ENCODE peak calls at places on chromosome X, in seven cellular contexts. A, Y, I, H, Z, D and L are unnamed samples.

GRCh38 chrX:48466696-48467095 is 3.4 kb downstream of the SLC38A5 start:
- DNase-seq in A (peak; percentile 41), Y (no peak), I (no peak), H (no peak), Z (no peak), D (no peak), L (no peak)

GRCh38 chrX:23327104-23327503 is 7.5 kb upstream of the PTCHD1 start:
- DNase-seq in A (no peak), Y (no peak), I (no peak), H (no peak), Z (no peak), D (no peak), L (no peak)

GRCh38 chrX:31572396-31572795 is 500.6 kb upstream of the FTHL17 start:
- DNase-seq in A (no peak), Y (no peak), I (no peak), H (no peak), Z (no peak), D (no peak), L (no peak)

GRCh38 chrX:133661962-133662839 is 246.9 kb upstream of the GPC4 start:
- DNase-seq in A (no peak), Y (no peak), I (peak; percentile 22), H (no peak), Z (no peak), D (no peak), L (no peak)

GRCh38 chrX:120790552-120790951 is 85.1 kb downstream of the CT47B1 start:
- DNase-seq in A (no peak), Y (no peak), I (no peak), H (no peak), Z (no peak), D (no peak), L (no peak)

GRCh38 chrX:135596495-135596894 is 76.0 kb downstream of the INTS6L start:
- DNase-seq in A (no peak), Y (no peak), I (peak; percentile 1), H (no peak), Z (no peak), D (peak; percentile 28), L (no peak)

GRCh38 chrX:22922961-22923360 is 76.8 kb upstream of the DDX53 start:
- DNase-seq in A (no peak), Y (no peak), I (peak; percentile 22), H (no peak), Z (no peak), D (no peak), L (no peak)

GRCh38 chrX:91435465-91435864 is 826 bp downstream of the PABPC5 start:
- DNase-seq in A (no peak), Y (no peak), I (no peak), H (no peak), Z (no peak), D (no peak), L (no peak)

GRCh38 chrX:106246511-106246910 is 78.4 kb downstream of the PWWP3B start:
- DNase-seq in A (no peak), Y (peak; percentile 10), I (peak; percentile 66), H (no peak), Z (no peak), D (no peak), L (no peak)

GRCh38 chrX:19682712-19683331 is 167.5 kb upstream of the MAP3K15 start:
- DNase-seq in A (no peak), Y (peak; percentile 59), I (peak; percentile 96), H (no peak), Z (no peak), D (peak; percentile 50), L (peak; percentile 80)

GRCh38 chrX:80388206-80388605 is 32.0 kb upstream of the TENT5D start:
- DNase-seq in A (no peak), Y (no peak), I (no peak), H (no peak), Z (no peak), D (no peak), L (no peak)

GRCh38 chrX:118588715-118589114 is 93.1 kb downstream of the DOCK11 start:
- DNase-seq in A (no peak), Y (no peak), I (no peak), H (no peak), Z (no peak), D (no peak), L (no peak)

GRCh38 chrX:106912864-106913263 is 7.3 kb upstream of the CLDN2 start:
- DNase-seq in A (no peak), Y (no peak), I (no peak), H (no peak), Z (no peak), D (no peak), L (no peak)

GRCh38 chrX:136750364-136750763 is 30.4 kb downstream of the ARHGEF6 start:
- DNase-seq in A (no peak), Y (peak; percentile 10), I (peak; percentile 39), H (no peak), Z (peak; percentile 27), D (no peak), L (no peak)

GRCh38 chrX:49053223-49054072 is 5.4 kb upstream of the CCDC120 start:
- DNase-seq in A (peak; percentile 94), Y (no peak), I (peak; percentile 48), H (peak; percentile 60), Z (no peak), D (peak; percentile 42), L (peak; percentile 79)

GRCh38 chrX:13165747-13166146 is 121.3 kb upstream of the FAM9C start:
- DNase-seq in A (no peak), Y (no peak), I (no peak), H (no peak), Z (no peak), D (no peak), L (no peak)

GRCh38 chrX:48474127-48474526 is 1.9 kb upstream of the FTSJ1 start:
- DNase-seq in A (no peak), Y (no peak), I (no peak), H (no peak), Z (no peak), D (no peak), L (no peak)

GRCh38 chrX:41664307-41665299 is 24.2 kb upstream of the GPR34 start:
- DNase-seq in A (no peak), Y (no peak), I (no peak), H (no peak), Z (no peak), D (no peak), L (no peak)

GRCh38 chrX:150200820-150201287 is 162.3 kb upstream of the MAMLD1 start:
- DNase-seq in A (no peak), Y (peak; percentile 90), I (peak; percentile 98), H (no peak), Z (peak; percentile 79), D (peak; percentile 0), L (peak; percentile 82)

GRCh38 chrX:2243913-2244460 is 256.8 kb downstream of the DHRSX start:
- DNase-seq in A (no peak), Y (no peak), I (peak; percentile 63), H (no peak), Z (no peak), D (no peak), L (no peak)

GRCh38 chrX:17441965-17442364 is 67.0 kb downstream of the NHS start:
- DNase-seq in A (no peak), Y (no peak), I (peak; percentile 22), H (no peak), Z (no peak), D (no peak), L (no peak)

GRCh38 chrX:50579955-50580354 is 109.3 kb upstream of the DGKK start:
- DNase-seq in A (no peak), Y (peak; percentile 8), I (peak; percentile 55), H (no peak), Z (peak; percentile 4), D (peak; percentile 2), L (no peak)

GRCh38 chrX:46670316-46670715 is 88.6 kb downstream of the SLC9A7 start:
- DNase-seq in A (no peak), Y (no peak), I (no peak), H (no peak), Z (no peak), D (no peak), L (no peak)

GRCh38 chrX:134718329-134719317 is 60.4 kb upstream of the PLAC1 start:
- DNase-seq in A (no peak), Y (peak; percentile 26), I (peak; percentile 86), H (no peak), Z (peak; percentile 47), D (no peak), L (peak; percentile 77)

GRCh38 chrX:13287816-13288215 is 32.0 kb downstream of the ATXN3L start:
- DNase-seq in A (no peak), Y (no peak), I (peak; percentile 58), H (no peak), Z (no peak), D (no peak), L (no peak)

GRCh38 chrX:40871385-40872082 is 136.2 kb upstream of the MED14 start:
- DNase-seq in A (no peak), Y (no peak), I (peak; percentile 50), H (no peak), Z (peak; percentile 55), D (no peak), L (no peak)

GRCh38 chrX:115356369-115356768 is 66.9 kb downstream of the LUZP4 start:
- DNase-seq in A (no peak), Y (no peak), I (no peak), H (no peak), Z (no peak), D (no peak), L (no peak)

GRCh38 chrX:56745019-56745418 is 16.0 kb downstream of the NBDY start:
- DNase-seq in A (no peak), Y (peak; percentile 60), I (peak; percentile 65), H (no peak), Z (peak; percentile 48), D (no peak), L (no peak)

GRCh38 chrX:85052636-85053343 is 49.1 kb downstream of the APOOL start:
- DNase-seq in A (no peak), Y (peak; percentile 6), I (peak; percentile 83), H (no peak), Z (peak; percentile 20), D (no peak), L (no peak)

GRCh38 chrX:130186645-130187044 is 14.9 kb downstream of the RAB33A start:
- DNase-seq in A (no peak), Y (no peak), I (no peak), H (no peak), Z (no peak), D (no peak), L (peak; percentile 63)

GRCh38 chrX:101462892-101463291 is 22.4 kb upstream of the ARMCX4 start:
- DNase-seq in A (no peak), Y (peak; percentile 0), I (peak; percentile 22), H (no peak), Z (no peak), D (no peak), L (no peak)

GRCh38 chrX:97039363-97040029 is 155.8 kb downstream of the RPA4 start:
- DNase-seq in A (no peak), Y (peak; percentile 24), I (peak; percentile 60), H (peak; percentile 24), Z (peak; percentile 4), D (no peak), L (peak; percentile 57)

GRCh38 chrX:66553973-66554372 is 84.9 kb downstream of the EDA2R start:
- DNase-seq in A (no peak), Y (no peak), I (no peak), H (no peak), Z (no peak), D (no peak), L (no peak)

GRCh38 chrX:17527932-17528331 is 152.9 kb downstream of the NHS start:
- DNase-seq in A (no peak), Y (no peak), I (no peak), H (no peak), Z (no peak), D (no peak), L (no peak)

GRCh38 chrX:109716431-109717028 is 16.5 kb downstream of the ACSL4 start:
- DNase-seq in A (no peak), Y (no peak), I (peak; percentile 43), H (no peak), Z (no peak), D (no peak), L (no peak)

GRCh38 chrX:77442728-77443127 is 4.5 kb upstream of the FGF16 start:
- DNase-seq in A (no peak), Y (no peak), I (peak; percentile 75), H (no peak), Z (no peak), D (no peak), L (no peak)

GRCh38 chrX:135009838-135010237 is 12.5 kb downstream of the RTL8B start:
- DNase-seq in A (no peak), Y (no peak), I (no peak), H (no peak), Z (no peak), D (no peak), L (no peak)

GRCh38 chrX:23699636-23700194 is 32.4 kb downstream of the PRDX4 start:
- DNase-seq in A (no peak), Y (no peak), I (peak; percentile 6), H (no peak), Z (no peak), D (no peak), L (no peak)